ENCODE peak calls at places on chromosomes 16 and 17, in four cellular contexts. One of them, this sample, is unnamed. For H3K27me3, the result is how much of the 10 kb centered on the place peaks cover.

GRCh38 chr16:82824408-82824807 is 197.6 kb downstream of the CDH13 start:
- DNase-seq in psoas muscle: no peak
- DNase-seq in left ventricle myocardium inferior: no peak
- DNase-seq in brain microvascular endothelial cell: no peak
- DNase-seq in this sample: no peak

GRCh38 chr17:55746466-55746865 is 4.4 kb upstream of the PCTP start:
- DNase-seq in psoas muscle: no peak
- DNase-seq in left ventricle myocardium inferior: no peak
- DNase-seq in brain microvascular endothelial cell: no peak
- DNase-seq in this sample: no peak

GRCh38 chr17:71905632-71906031 is 215.2 kb upstream of the SOX9 start:
- DNase-seq in psoas muscle: no peak
- DNase-seq in left ventricle myocardium inferior: no peak
- DNase-seq in brain microvascular endothelial cell: no peak
- DNase-seq in this sample: no peak

GRCh38 chr16:89193021-89193575 is 7.2 kb downstream of the SLC22A31 start:
- DNase-seq in brain microvascular endothelial cell: peak
- DNase-seq in left ventricle myocardium inferior: peak
- DNase-seq in psoas muscle: peak
- DNase-seq in this sample: peak

GRCh38 chr16:81036751-81037350 is 1.2 kb downstream of the ATMIN start:
- DNase-seq in brain microvascular endothelial cell: no peak
- DNase-seq in psoas muscle: no peak
- DNase-seq in left ventricle myocardium inferior: no peak
- DNase-seq in this sample: peak

GRCh38 chr17:19651461-19652238 is 3.1 kb downstream of the ALDH3A2 start:
- DNase-seq in brain microvascular endothelial cell: no peak
- DNase-seq in left ventricle myocardium inferior: no peak
- DNase-seq in psoas muscle: no peak
- DNase-seq in this sample: no peak

GRCh38 chr17:78883533-78884131 is 19.4 kb downstream of the CEP295NL start:
- DNase-seq in brain microvascular endothelial cell: peak
- DNase-seq in left ventricle myocardium inferior: peak
- DNase-seq in psoas muscle: peak
- DNase-seq in this sample: peak

GRCh38 chr17:59377410-59377809 is 46.0 kb downstream of the YPEL2 start:
- DNase-seq in brain microvascular endothelial cell: no peak
- DNase-seq in left ventricle myocardium inferior: no peak
- DNase-seq in psoas muscle: no peak
- DNase-seq in this sample: no peak

GRCh38 chr17:65941500-65941899 is 250.4 kb downstream of the CEP112 start:
- DNase-seq in psoas muscle: no peak
- DNase-seq in brain microvascular endothelial cell: no peak
- DNase-seq in left ventricle myocardium inferior: no peak
- DNase-seq in this sample: no peak

GRCh38 chr16:83615553-83615952 is 192.2 kb upstream of the HSBP1 start:
- DNase-seq in psoas muscle: no peak
- DNase-seq in left ventricle myocardium inferior: no peak
- DNase-seq in brain microvascular endothelial cell: no peak
- DNase-seq in this sample: no peak

DNA sequence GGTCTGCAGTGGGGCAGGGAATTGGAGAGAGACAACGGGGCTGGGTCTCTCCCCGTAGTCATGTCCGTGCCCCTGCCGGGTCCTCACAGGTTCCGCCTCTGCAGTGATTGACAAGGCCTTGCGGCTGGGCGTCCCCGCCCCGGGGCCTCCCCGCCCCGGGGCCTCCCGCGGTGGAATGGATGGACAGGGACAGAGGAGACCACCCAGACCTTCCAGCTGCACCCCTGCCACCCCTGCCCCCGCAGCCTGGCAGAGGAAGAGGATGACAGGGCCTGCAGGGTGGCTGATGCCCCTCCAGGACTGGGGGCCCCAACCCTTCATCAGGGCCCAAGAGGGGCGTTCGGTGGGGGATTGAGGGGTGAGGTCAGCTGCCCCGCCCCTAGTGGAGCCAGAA is 216.4 kb upstream of the CIBAR2 start:
- DNase-seq in psoas muscle: no peak
- DNase-seq in left ventricle myocardium inferior: no peak
- DNase-seq in brain microvascular endothelial cell: no peak
- DNase-seq in this sample: no peak
- H3K27me3 ChIP-seq in psoas muscle: under half
- H3K27me3 ChIP-seq in left ventricle myocardium inferior: under half
- H3K27me3 ChIP-seq in brain microvascular endothelial cell: under half
- H3K27me3 ChIP-seq in this sample: under half

GRCh38 chr16:86219655-86220445 is 290.5 kb upstream of the FOXF1 start:
- DNase-seq in left ventricle myocardium inferior: no peak
- DNase-seq in brain microvascular endothelial cell: no peak
- DNase-seq in psoas muscle: no peak
- DNase-seq in this sample: no peak

GRCh38 chr16:86221085-86221484 is 289.2 kb upstream of the FOXF1 start:
- DNase-seq in psoas muscle: no peak
- DNase-seq in brain microvascular endothelial cell: no peak
- DNase-seq in left ventricle myocardium inferior: no peak
- DNase-seq in this sample: no peak

GRCh38 chr16:86222541-86222940 is 287.8 kb upstream of the FOXF1 start:
- DNase-seq in psoas muscle: no peak
- DNase-seq in left ventricle myocardium inferior: no peak
- DNase-seq in brain microvascular endothelial cell: no peak
- DNase-seq in this sample: no peak

GRCh38 chr16:86218479-86219170 is 291.7 kb upstream of the FOXF1 start:
- DNase-seq in psoas muscle: no peak
- DNase-seq in left ventricle myocardium inferior: no peak
- DNase-seq in brain microvascular endothelial cell: no peak
- DNase-seq in this sample: no peak

GRCh38 chr16:86220552-86220951 is 289.8 kb upstream of the FOXF1 start:
- DNase-seq in brain microvascular endothelial cell: no peak
- DNase-seq in psoas muscle: no peak
- DNase-seq in left ventricle myocardium inferior: no peak
- DNase-seq in this sample: no peak
- H3K27me3 ChIP-seq in brain microvascular endothelial cell: under half
- H3K27me3 ChIP-seq in psoas muscle: under half
- H3K27me3 ChIP-seq in left ventricle myocardium inferior: half or more
- H3K27me3 ChIP-seq in this sample: under half

GRCh38 chr16:49462356-49462988 is 88.9 kb downstream of the C16orf78 start:
- DNase-seq in psoas muscle: no peak
- DNase-seq in left ventricle myocardium inferior: no peak
- DNase-seq in brain microvascular endothelial cell: no peak
- DNase-seq in this sample: no peak

GRCh38 chr16:49464877-49465504 is 91.4 kb downstream of the C16orf78 start:
- DNase-seq in brain microvascular endothelial cell: no peak
- DNase-seq in left ventricle myocardium inferior: no peak
- DNase-seq in psoas muscle: no peak
- DNase-seq in this sample: no peak

GRCh38 chr16:49462989-49463371 is 89.4 kb downstream of the C16orf78 start:
- DNase-seq in psoas muscle: no peak
- DNase-seq in brain microvascular endothelial cell: no peak
- DNase-seq in left ventricle myocardium inferior: no peak
- DNase-seq in this sample: no peak

GRCh38 chr16:49463529-49463928 is 89.9 kb downstream of the C16orf78 start:
- DNase-seq in brain microvascular endothelial cell: no peak
- DNase-seq in left ventricle myocardium inferior: no peak
- DNase-seq in psoas muscle: no peak
- DNase-seq in this sample: no peak

GRCh38 chr16:49464093-49464492 is 90.5 kb downstream of the C16orf78 start:
- DNase-seq in psoas muscle: no peak
- DNase-seq in left ventricle myocardium inferior: no peak
- DNase-seq in brain microvascular endothelial cell: no peak
- DNase-seq in this sample: no peak
- H3K27me3 ChIP-seq in psoas muscle: under half
- H3K27me3 ChIP-seq in left ventricle myocardium inferior: half or more
- H3K27me3 ChIP-seq in brain microvascular endothelial cell: under half
- H3K27me3 ChIP-seq in this sample: under half

DNA sequence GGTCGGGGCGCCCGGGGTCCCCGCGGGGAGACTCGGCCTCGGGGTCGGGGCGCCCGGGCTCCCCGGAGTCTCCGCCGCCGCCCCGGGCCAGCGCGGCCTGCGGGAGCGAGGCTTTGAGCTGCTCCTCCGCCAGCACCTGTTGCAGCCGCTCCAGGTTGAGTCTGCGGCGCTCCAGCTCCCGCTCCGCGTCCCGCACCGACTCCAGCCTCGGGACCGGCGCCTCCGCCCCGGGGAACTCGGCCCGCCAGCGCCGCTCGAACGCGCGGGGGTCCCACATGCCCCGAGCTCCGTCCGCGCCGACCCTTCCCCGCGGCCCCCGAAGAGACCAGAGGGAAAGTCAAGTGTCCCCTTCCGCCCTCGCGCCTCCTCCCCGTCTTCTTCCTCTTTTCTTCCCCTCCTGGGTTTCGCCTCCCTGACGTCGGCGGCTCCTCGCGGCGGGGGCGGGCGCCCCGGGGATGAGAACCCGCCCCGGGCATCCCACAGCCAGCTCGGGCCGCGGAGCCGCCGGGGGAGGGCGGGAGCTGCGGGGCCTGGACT is 40.8 kb upstream of the BHLHA9 start:
- DNase-seq in left ventricle myocardium inferior: peak
- DNase-seq in psoas muscle: peak
- DNase-seq in brain microvascular endothelial cell: peak
- DNase-seq in this sample: peak
- H3K27me3 ChIP-seq in left ventricle myocardium inferior: half or more
- H3K27me3 ChIP-seq in psoas muscle: under half
- H3K27me3 ChIP-seq in brain microvascular endothelial cell: under half
- H3K27me3 ChIP-seq in this sample: under half

DNA sequence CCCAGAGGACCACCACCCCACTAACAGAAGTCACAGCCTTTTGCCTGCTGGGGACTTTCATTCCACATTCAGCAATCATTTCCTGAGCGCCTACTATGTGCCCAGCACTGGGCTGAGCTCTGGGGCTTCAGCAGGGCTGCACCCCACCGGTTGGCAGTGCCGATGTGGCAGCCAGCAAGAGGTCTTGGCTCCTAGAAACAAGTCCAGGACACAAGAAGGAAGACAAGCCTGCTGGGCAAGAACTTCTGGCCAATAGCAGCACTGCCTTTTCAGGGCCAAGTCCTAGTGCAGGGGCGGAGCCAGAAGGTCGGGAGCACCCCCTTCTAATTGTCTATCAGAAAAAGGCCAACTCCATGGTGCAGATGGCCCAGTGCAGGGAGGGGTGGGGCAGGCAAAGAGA is 13.0 kb upstream of the HOXB9 start:
- DNase-seq in brain microvascular endothelial cell: no peak
- DNase-seq in psoas muscle: no peak
- DNase-seq in left ventricle myocardium inferior: no peak
- DNase-seq in this sample: no peak
- H3K27me3 ChIP-seq in brain microvascular endothelial cell: half or more
- H3K27me3 ChIP-seq in psoas muscle: under half
- H3K27me3 ChIP-seq in left ventricle myocardium inferior: half or more
- H3K27me3 ChIP-seq in this sample: half or more

DNA sequence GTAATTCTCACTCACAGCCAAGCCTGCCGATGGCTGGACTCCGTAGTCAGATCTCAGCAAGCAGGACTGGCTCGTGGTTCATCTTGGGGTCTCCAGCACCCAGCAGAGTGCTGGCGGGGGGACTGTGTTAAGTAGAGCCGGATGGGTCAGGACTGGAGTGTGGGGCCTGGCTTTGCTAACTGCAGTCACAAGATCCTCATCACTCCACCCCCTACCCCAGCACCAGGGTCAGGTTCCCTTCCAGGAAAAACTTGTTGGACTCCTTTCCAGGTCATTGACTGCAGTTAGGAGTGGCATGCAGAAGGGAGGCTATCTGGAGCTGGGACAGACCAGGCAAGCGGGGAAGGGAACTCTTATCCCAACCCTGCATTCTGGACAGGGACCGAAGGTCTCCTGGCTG is 6.0 kb downstream of the CIITA start:
- DNase-seq in brain microvascular endothelial cell: no peak
- DNase-seq in left ventricle myocardium inferior: no peak
- DNase-seq in psoas muscle: no peak
- DNase-seq in this sample: no peak
- H3K27me3 ChIP-seq in brain microvascular endothelial cell: under half
- H3K27me3 ChIP-seq in left ventricle myocardium inferior: under half
- H3K27me3 ChIP-seq in psoas muscle: under half
- H3K27me3 ChIP-seq in this sample: under half

GRCh38 chr16:3009568-3010390 is 2.9 kb upstream of the CLDN9 start:
- DNase-seq in psoas muscle: no peak
- DNase-seq in brain microvascular endothelial cell: no peak
- DNase-seq in left ventricle myocardium inferior: no peak
- DNase-seq in this sample: no peak
- H3K27me3 ChIP-seq in psoas muscle: under half
- H3K27me3 ChIP-seq in brain microvascular endothelial cell: half or more
- H3K27me3 ChIP-seq in left ventricle myocardium inferior: half or more
- H3K27me3 ChIP-seq in this sample: under half

DNA sequence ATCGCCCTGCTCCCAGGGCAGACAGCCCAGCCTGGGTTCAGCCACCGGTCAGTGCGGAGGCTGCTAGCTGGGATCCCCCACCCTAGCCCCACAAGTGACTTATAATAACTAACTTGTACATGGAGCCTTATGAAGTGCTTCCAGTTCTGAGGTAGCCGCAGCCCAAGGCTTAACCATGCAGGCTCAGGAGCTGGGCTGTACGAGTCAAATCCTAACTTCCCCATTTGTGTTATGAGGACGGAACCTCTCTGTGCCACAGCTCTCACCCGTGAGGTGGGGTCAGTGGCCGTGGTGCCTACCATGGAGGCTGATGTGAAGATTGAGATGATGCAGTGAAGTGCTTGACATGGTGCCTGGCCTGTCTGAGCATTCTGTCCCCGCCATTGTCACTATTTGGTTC is 27.8 kb upstream of the GOSR2 start:
- DNase-seq in psoas muscle: no peak
- DNase-seq in left ventricle myocardium inferior: no peak
- DNase-seq in brain microvascular endothelial cell: no peak
- DNase-seq in this sample: no peak
- H3K27me3 ChIP-seq in psoas muscle: under half
- H3K27me3 ChIP-seq in left ventricle myocardium inferior: half or more
- H3K27me3 ChIP-seq in brain microvascular endothelial cell: under half
- H3K27me3 ChIP-seq in this sample: under half

GRCh38 chr16:73040136-73040535 is 7.8 kb downstream of the ZFHX3 start:
- DNase-seq in left ventricle myocardium inferior: no peak
- DNase-seq in psoas muscle: no peak
- DNase-seq in brain microvascular endothelial cell: no peak
- DNase-seq in this sample: no peak

GRCh38 chr16:73036074-73036826 is 11.7 kb downstream of the ZFHX3 start:
- DNase-seq in brain microvascular endothelial cell: no peak
- DNase-seq in psoas muscle: no peak
- DNase-seq in left ventricle myocardium inferior: no peak
- DNase-seq in this sample: no peak

GRCh38 chr16:73040735-73041402 is 7.1 kb downstream of the ZFHX3 start:
- DNase-seq in psoas muscle: no peak
- DNase-seq in brain microvascular endothelial cell: no peak
- DNase-seq in left ventricle myocardium inferior: no peak
- DNase-seq in this sample: no peak

GRCh38 chr16:73037331-73037745 is 10.6 kb downstream of the ZFHX3 start:
- DNase-seq in left ventricle myocardium inferior: peak
- DNase-seq in brain microvascular endothelial cell: no peak
- DNase-seq in psoas muscle: peak
- DNase-seq in this sample: no peak

GRCh38 chr16:73037845-73038570 is 9.9 kb downstream of the ZFHX3 start:
- DNase-seq in left ventricle myocardium inferior: no peak
- DNase-seq in brain microvascular endothelial cell: no peak
- DNase-seq in psoas muscle: no peak
- DNase-seq in this sample: no peak
- H3K27me3 ChIP-seq in left ventricle myocardium inferior: under half
- H3K27me3 ChIP-seq in brain microvascular endothelial cell: under half
- H3K27me3 ChIP-seq in psoas muscle: under half
- H3K27me3 ChIP-seq in this sample: under half

DNA sequence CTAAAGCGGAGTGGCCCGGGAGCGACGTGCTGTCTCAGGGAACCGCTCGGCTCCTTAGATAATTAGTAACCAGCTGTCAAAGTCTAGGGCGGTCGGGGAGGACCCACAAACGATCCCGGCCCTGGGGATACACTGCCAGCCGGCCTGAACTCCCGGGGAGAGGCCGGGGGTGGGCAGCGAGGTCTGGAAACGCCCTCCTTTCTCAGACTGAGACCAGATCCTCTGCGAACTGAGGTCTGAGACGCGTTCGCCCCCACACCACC is 1.3 kb downstream of the HNF1B start:
- DNase-seq in psoas muscle: no peak
- DNase-seq in brain microvascular endothelial cell: no peak
- DNase-seq in left ventricle myocardium inferior: no peak
- DNase-seq in this sample: no peak
- H3K27me3 ChIP-seq in psoas muscle: under half
- H3K27me3 ChIP-seq in brain microvascular endothelial cell: half or more
- H3K27me3 ChIP-seq in left ventricle myocardium inferior: half or more
- H3K27me3 ChIP-seq in this sample: half or more

This sample was measured in heart right ventricle.